ENCODE peak calls at places on chromosomes 5 and 9, in nine cellular contexts. S is GM23338, D is Panc1, W is spleen, J is stomach, H is HepG2, Q is K562, G is suprapubic skin, V is transverse colon. X is an unnamed sample.

GRCh38 chr9:98881836-98882568 is 61.7 kb upstream of the COL15A1 start:
- DNase-seq in S (no peak), D (no peak), W (no peak), J (no peak), H (no peak), Q (no peak), G (no peak), V (no peak), X (no peak)

GRCh38 chr5:55096186-55096585 is 6.3 kb upstream of the GZMA start:
- DNase-seq in S (no peak), D (no peak), W (no peak), J (no peak), H (no peak), Q (no peak), G (no peak), V (no peak), X (no peak)

GRCh38 chr9:80028501-80028900 is 456.7 kb downstream of the TLE4 start:
- DNase-seq in S (no peak), D (no peak), W (no peak), J (no peak), H (no peak), Q (no peak), G (no peak), V (no peak), X (no peak)

GRCh38 chr9:136742640-136743391 is at the start of gene LCN10:
- DNase-seq in S (peak; percentile 65), D (no peak), W (no peak), J (no peak), H (peak; percentile 49), Q (peak; percentile 74), G (no peak), V (no peak), X (no peak)

GRCh38 chr9:88590558-88591146 is 55.7 kb downstream of the NXNL2 start:
- DNase-seq in S (peak; percentile 74), D (no peak), W (no peak), J (no peak), H (peak; percentile 6), Q (no peak), G (no peak), V (no peak), X (no peak)

GRCh38 chr5:151670074-151670686 is 16.5 kb downstream of the SPARC start:
- DNase-seq in S (no peak), D (no peak), W (no peak), J (no peak), H (no peak), Q (no peak), G (no peak), V (no peak), X (peak; percentile 54)

GRCh38 chr9:136700959-136701664 is 11.3 kb upstream of the DIPK1B start:
- DNase-seq in S (no peak), D (no peak), W (peak; percentile 85), J (no peak), H (no peak), Q (no peak), G (no peak), V (peak; percentile 41), X (no peak)

GRCh38 chr5:136128416-136128935 is 4.2 kb upstream of the SMAD5 start:
- DNase-seq in S (no peak), D (no peak), W (no peak), J (no peak), H (no peak), Q (no peak), G (no peak), V (no peak), X (no peak)

GRCh38 chr9:100670719-100671118 is 92.8 kb downstream of the CAVIN4 start:
- DNase-seq in S (peak; percentile 44), D (no peak), W (no peak), J (no peak), H (no peak), Q (no peak), G (no peak), V (no peak), X (no peak)

GRCh38 chr9:100669968-100670367 is 92.1 kb downstream of the CAVIN4 start:
- DNase-seq in S (peak; percentile 75), D (no peak), W (no peak), J (no peak), H (no peak), Q (no peak), G (no peak), V (no peak), X (no peak)

GRCh38 chr9:121194730-121195129 is 6.9 kb downstream of the RAB14 start:
- DNase-seq in S (no peak), D (no peak), W (no peak), J (no peak), H (no peak), Q (no peak), G (no peak), V (no peak), X (no peak)

GRCh38 chr5:107671742-107672211 is 1.0 kb upstream of the EFNA5 start:
- DNase-seq in S (peak; percentile 72), D (no peak), W (no peak), J (no peak), H (no peak), Q (no peak), G (peak; percentile 77), V (peak; percentile 34), X (peak; percentile 74)

GRCh38 chr9:128026255-128027165 is 40.6 kb downstream of the NAIF1 start:
- DNase-seq in S (no peak), D (no peak), W (peak; percentile 91), J (peak; percentile 38), H (no peak), Q (no peak), G (no peak), V (peak; percentile 59), X (peak; percentile 11)

GRCh38 chr9:128025756-128026155 is 41.4 kb downstream of the NAIF1 start:
- DNase-seq in S (no peak), D (no peak), W (no peak), J (no peak), H (no peak), Q (no peak), G (no peak), V (no peak), X (no peak)

GRCh38 chr9:128027166-128027539 is 40.0 kb downstream of the NAIF1 start:
- DNase-seq in S (no peak), D (no peak), W (no peak), J (no peak), H (no peak), Q (no peak), G (no peak), V (peak; percentile 17), X (peak; percentile 32)

GRCh38 chr9:128022886-128023285 is 42.1 kb upstream of the EEIG1 start:
- DNase-seq in S (no peak), D (no peak), W (no peak), J (no peak), H (no peak), Q (no peak), G (no peak), V (no peak), X (peak; percentile 28)

DNA sequence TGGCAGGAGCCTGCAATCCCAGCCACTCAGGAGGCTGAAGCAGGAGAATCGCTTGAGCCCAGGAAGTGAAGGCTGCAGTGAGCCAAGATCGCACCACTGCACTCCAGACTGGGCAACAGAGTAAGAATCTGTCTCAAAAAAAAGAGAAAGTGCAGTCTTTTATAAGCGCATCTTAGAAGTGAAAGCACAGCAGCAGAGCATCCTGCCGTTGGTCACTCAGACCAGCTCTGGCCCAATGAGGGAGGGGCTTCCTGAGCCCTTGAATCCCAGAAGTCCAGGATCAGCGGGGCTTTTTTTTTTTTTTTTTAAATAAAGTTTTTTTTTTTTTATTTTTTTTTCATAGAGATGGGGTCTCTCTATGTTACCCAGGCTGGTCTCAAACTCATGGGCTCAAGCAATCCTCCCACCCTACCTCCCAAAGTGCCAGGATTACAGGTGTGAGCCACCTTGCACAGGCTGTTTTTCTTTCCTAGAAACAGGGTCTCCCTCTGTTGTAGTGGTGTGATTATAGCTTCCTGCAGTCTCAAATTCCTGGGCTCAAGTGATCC is 42.3 kb downstream of the NAIF1 start:
- DNase-seq in S (peak; percentile 25), D (no peak), W (no peak), J (no peak), H (no peak), Q (no peak), G (no peak), V (no peak), X (no peak)
- TF ChIP-seq POLR2AphosphoS5 in S (no peak), D (no peak), W (no peak), J (no peak), H (no peak), Q (no peak), G (no peak), V (no peak), X (no peak)

DNA sequence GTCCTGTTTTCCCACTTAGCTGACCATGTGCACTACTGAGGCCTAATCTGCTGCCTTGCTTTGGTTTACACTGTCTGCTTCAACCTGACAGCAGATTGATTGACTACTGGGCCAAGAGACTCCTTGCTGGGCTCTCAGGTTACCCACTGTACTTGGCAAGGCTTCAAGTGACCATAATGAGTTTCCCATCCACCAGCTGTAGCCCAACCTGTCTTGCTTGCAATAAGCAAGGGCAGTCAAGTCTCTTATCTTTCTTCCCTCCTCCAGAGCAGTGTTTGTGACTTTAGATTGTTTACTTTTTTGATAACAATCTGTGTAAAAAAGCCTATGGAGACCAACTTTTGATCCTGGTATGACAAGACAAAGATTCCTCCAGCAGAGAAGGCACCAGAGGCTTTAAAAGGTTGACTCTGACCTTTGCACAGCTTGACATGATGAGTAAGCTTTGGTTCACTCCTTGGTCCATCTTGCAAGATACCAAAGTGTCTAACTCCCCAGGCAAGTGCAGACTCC is 912.3 kb upstream of the SEMA6A start:
- DNase-seq in S (no peak), D (no peak), W (no peak), J (no peak), H (no peak), Q (no peak), G (no peak), V (peak; percentile 9), X (no peak)
- TF ChIP-seq CTCF in S (no peak), D (no peak), W (no peak), J (no peak), H (no peak), Q (no peak), G (no peak), V (no peak), X (no peak)

GRCh38 chr5:180545248-180545647 is 46.1 kb downstream of the SCGB3A1 start:
- DNase-seq in S (no peak), D (no peak), W (no peak), J (no peak), H (no peak), Q (no peak), G (no peak), V (no peak), X (no peak)

GRCh38 chr5:180553530-180553929 is 37.8 kb downstream of the SCGB3A1 start:
- DNase-seq in S (no peak), D (no peak), W (no peak), J (no peak), H (no peak), Q (peak; percentile 47), G (no peak), V (no peak), X (no peak)

GRCh38 chr5:180548563-180548962 is 42.7 kb downstream of the SCGB3A1 start:
- DNase-seq in S (no peak), D (no peak), W (no peak), J (no peak), H (no peak), Q (no peak), G (no peak), V (no peak), X (no peak)
- TF ChIP-seq POLR2AphosphoS5 in S (no peak), D (no peak), W (no peak), J (peak; percentile 47), H (no peak), Q (no peak), G (no peak), V (no peak), X (no peak)

DNA sequence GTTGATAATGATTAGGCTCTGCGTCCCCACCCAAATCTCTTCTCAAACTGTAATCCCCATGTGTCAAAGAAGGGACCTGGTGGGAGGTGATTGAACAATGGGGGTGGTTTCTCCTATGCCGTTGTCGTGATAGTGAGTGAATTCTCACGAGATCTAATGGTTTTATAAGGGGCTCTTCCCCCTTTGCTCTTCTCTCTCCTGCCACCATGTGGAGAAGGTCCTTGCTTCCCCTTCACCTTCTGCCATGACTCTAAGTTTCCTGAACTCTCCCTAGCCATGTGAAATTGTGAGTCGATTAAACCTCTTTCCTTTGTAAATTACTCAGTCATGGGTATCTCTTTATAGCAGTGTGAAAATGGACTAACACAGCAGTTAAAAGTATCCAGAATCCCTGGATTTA is 715.2 kb upstream of the DMAC1 start:
- DNase-seq in S (peak; percentile 49), D (no peak), W (no peak), J (no peak), H (no peak), Q (no peak), G (no peak), V (no peak), X (no peak)
- TF ChIP-seq CTCF in S (peak; percentile 52), D (no peak), W (no peak), J (no peak), H (no peak), Q (no peak), G (no peak), V (no peak), X (no peak)

X was measured in endothelial cell of umbilical vein.